ENCODE peak calls at places on chromosomes 2 and 18, in nine cellular contexts. O, X, M, Z, E, C, V, F and R are unnamed samples.

GRCh38 chr2:143209570-143210445 is 80.6 kb downstream of the ARHGAP15 start:
- DNase-seq in V (no peak), X (no peak), O (peak; percentile 7), M (no peak), E (no peak), C (no peak), F (no peak), Z (no peak), R (no peak)

GRCh38 chr18:41096504-41096903 is 858.5 kb upstream of the PIK3C3 start:
- DNase-seq in E (no peak), O (peak; percentile 1), F (peak; percentile 57), V (no peak), Z (no peak), M (no peak), C (no peak), X (no peak), R (no peak)

GRCh38 chr2:8089596-8089995 is 592.3 kb upstream of the ID2 start:
- DNase-seq in V (peak; percentile 32), E (no peak), M (peak; percentile 34), X (no peak), F (peak; percentile 96), O (no peak), C (no peak), Z (no peak), R (no peak)

GRCh38 chr2:151051584-151052220 is 210.0 kb downstream of the RBM43 start:
- DNase-seq in V (peak; percentile 40), Z (peak; percentile 14), O (peak; percentile 37), C (peak; percentile 3), F (no peak), M (no peak), X (no peak), E (no peak), R (peak; percentile 22)

GRCh38 chr18:77340815-77341214 is 91.2 kb downstream of the GALR1 start:
- DNase-seq in C (no peak), V (no peak), E (no peak), O (no peak), X (no peak), F (no peak), M (no peak), Z (no peak), R (no peak)

GRCh38 chr2:237447496-237447895 is 33.5 kb upstream of the COL6A3 start:
- DNase-seq in V (no peak), F (no peak), X (no peak), Z (no peak), C (no peak), E (no peak), M (no peak), O (no peak), R (no peak)

GRCh38 chr2:190563109-190563508 is 28.6 kb upstream of the NEMP2 start:
- DNase-seq in Z (no peak), V (no peak), M (no peak), C (no peak), O (no peak), F (no peak), X (no peak), E (no peak), R (no peak)

GRCh38 chr2:68653538-68653982 is 10.2 kb downstream of the PROKR1 start:
- DNase-seq in F (peak; percentile 90), V (no peak), E (no peak), Z (no peak), O (no peak), C (peak; percentile 10), X (no peak), M (no peak), R (peak; percentile 43)

GRCh38 chr2:74815955-74816354 is 18.0 kb upstream of the HK2 start:
- DNase-seq in M (no peak), V (no peak), F (no peak), C (no peak), E (no peak), X (no peak), O (no peak), Z (no peak), R (no peak)

DNA sequence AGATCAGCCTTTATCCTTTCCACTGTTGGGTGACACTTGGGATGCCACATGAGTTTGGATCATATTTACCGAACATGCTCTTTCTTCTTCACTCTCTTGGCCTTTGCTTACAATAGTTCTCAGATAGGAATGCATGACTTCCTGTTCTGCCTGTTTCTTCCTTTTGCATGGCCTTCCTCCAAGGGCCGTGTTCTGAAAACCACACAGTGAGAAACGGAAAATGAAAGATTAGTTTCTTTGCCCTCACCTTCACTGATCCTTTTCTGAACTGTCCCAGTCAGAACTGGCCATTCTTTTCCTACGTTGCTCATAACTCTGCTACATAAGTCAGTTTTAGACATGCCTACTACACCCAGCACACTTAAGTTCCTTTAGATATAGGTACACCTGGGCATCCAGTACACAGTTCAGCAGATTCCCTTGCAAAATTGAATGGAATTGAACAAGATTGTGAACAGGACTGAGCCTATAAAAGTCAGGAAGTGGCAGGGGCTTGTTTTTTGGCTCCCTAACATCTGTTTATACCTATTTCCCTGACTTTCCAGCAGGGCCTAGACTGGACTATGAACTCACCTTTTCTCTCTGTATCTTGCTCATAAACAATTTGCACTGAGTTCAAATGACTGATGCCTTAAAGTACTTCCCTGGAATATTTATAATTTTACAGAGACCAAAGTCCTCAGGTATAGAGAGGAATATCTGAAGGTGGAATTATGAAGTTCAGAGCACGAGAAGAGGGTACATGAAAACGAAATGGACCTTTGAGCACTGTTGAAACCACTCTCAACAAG is 186.4 kb upstream of the ST6GAL2 start:
- DNase-seq in V (no peak), Z (no peak), X (no peak), F (peak; percentile 2), C (no peak), O (no peak), E (no peak), M (no peak), R (peak; percentile 24)
- H3K27me3 ChIP-seq in V (no peaks in the 10 kb centered on the region), Z (no peaks in the 10 kb centered on the region), X (no peaks in the 10 kb centered on the region), F (no peaks in the 10 kb centered on the region), C (no peaks in the 10 kb centered on the region), O (no peaks in the 10 kb centered on the region), E (no peaks in the 10 kb centered on the region), M (no peaks in the 10 kb centered on the region), R (no peaks in the 10 kb centered on the region)

DNA sequence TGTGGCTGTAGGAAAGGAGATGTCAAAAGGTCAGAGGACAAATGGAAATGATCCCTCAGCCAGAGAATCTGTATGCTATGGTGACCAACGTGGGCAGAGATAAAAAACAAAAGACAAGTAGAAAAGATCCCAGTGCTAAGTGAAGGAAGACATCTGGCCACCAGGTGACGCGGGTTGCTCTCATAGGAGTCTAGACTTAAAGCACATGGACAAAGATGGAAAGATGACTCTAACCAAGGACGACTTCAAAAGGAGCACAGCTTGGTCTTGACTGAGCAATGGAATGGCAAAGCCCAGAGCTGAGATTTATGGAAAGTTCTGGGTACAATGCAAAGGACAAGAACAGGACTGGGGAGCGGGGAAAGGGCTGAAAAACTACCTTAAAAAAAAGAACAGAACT is 96.8 kb downstream of the CLIP4 start:
- DNase-seq in Z (no peak), X (no peak), C (no peak), V (no peak), M (no peak), O (no peak), F (no peak), E (no peak), R (no peak)
- TF ChIP-seq CTCF in Z (no peak), X (no peak), C (no peak), V (no peak), M (peak; percentile 13), O (no peak), F (no peak), E (no peak), R (peak; percentile 18)

GRCh38 chr2:176150338-176151198 is 782 bp upstream of the HOXD4 start:
- DNase-seq in F (no peak), E (no peak), Z (no peak), M (no peak), V (no peak), X (no peak), O (no peak), C (no peak), R (no peak)
- H3K9me3 ChIP-seq in F (peaks cover 2% of the 10 kb centered on the region), E (no peaks in the 10 kb centered on the region), Z (no peaks in the 10 kb centered on the region), M (peaks cover 4% of the 10 kb centered on the region), V (no peaks in the 10 kb centered on the region), X (peaks cover 12% of the 10 kb centered on the region), O (no peaks in the 10 kb centered on the region), C (no peaks in the 10 kb centered on the region), R (no peaks in the 10 kb centered on the region)

GRCh38 chr2:176080540-176081355 is 3.0 kb downstream of the EVX2 start:
- DNase-seq in V (no peak), M (no peak), Z (no peak), X (no peak), O (peak; percentile 43), E (no peak), C (no peak), F (no peak), R (no peak)
- H3K27me3 ChIP-seq in V (peaks cover 98% of the 10 kb centered on the region), M (peaks cover 89% of the 10 kb centered on the region), Z (peaks cover 92% of the 10 kb centered on the region), X (peaks cover 13% of the 10 kb centered on the region), O (peaks cover 74% of the 10 kb centered on the region), E (peaks cover 10% of the 10 kb centered on the region), C (peaks cover 92% of the 10 kb centered on the region), F (peaks cover 88% of the 10 kb centered on the region), R (peaks cover 32% of the 10 kb centered on the region)

DNA sequence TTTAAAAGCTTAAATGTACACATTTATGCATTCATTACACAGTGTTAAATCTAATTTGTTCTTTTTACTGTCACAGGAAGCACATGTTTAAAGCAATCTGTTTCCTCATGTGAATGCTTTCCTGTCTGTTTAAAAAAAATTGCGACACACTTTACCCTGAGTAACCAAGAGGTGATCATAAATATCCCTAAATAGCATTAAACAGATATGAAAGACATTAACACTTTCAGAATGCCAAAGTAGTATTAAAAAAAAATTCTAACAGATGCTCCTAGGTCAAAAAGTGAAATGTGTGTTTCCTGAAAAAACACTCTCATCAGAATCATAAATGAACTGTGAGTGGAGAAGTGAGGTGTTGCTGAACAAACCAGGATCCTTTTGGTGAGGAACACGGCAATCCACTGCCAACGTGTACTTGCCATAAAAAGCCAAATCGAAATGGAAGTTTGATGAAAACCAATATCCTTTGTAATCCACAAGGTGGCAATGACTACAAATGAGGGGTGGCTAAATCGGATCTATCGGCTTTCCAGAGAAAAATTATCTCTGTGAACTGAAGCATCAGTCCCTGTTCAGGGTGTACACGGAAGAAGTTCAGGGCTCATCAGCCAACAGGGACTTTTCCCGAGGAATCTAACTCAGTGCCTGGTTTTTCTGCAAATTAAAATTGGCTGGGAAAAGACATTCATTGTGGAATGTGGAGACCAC is 248.9 kb downstream of the TCF4 start:
- DNase-seq in M (no peak), C (no peak), Z (no peak), V (no peak), X (no peak), F (peak; percentile 39), O (no peak), E (no peak), R (no peak)
- TF ChIP-seq CTCF in M (peak; percentile 45), C (no peak), Z (no peak), V (no peak), X (no peak), F (peak; percentile 30), O (peak; percentile 49), E (no peak), R (no peak)

GRCh38 chr2:228723599-228723998 is 542.1 kb upstream of the SPHKAP start:
- DNase-seq in E (no peak), X (no peak), C (no peak), V (no peak), M (no peak), Z (no peak), O (no peak), F (no peak), R (no peak)
- H3K9me3 ChIP-seq in E (no peaks in the 10 kb centered on the region), X (no peaks in the 10 kb centered on the region), C (no peaks in the 10 kb centered on the region), V (no peaks in the 10 kb centered on the region), M (no peaks in the 10 kb centered on the region), Z (no peaks in the 10 kb centered on the region), O (no peaks in the 10 kb centered on the region), F (no peaks in the 10 kb centered on the region), R (no peaks in the 10 kb centered on the region)

GRCh38 chr2:129769402-129769991 is 210.0 kb upstream of the RAB6C start:
- DNase-seq in X (no peak), V (no peak), Z (no peak), M (no peak), C (no peak), O (no peak), E (no peak), F (no peak), R (no peak)
- H3K27me3 ChIP-seq in X (no peaks in the 10 kb centered on the region), V (peaks cover 4% of the 10 kb centered on the region), Z (no peaks in the 10 kb centered on the region), M (no peaks in the 10 kb centered on the region), C (no peaks in the 10 kb centered on the region), O (no peaks in the 10 kb centered on the region), E (no peaks in the 10 kb centered on the region), F (no peaks in the 10 kb centered on the region), R (peaks cover 2% of the 10 kb centered on the region)